ENCODE peak calls at places on chromosomes 12 and 14, in five cellular contexts. H is OCI-LY7; O is stimulated activated CD4-positive, alpha-beta T cell treated with anti-CD3 and anti-CD28 coated beads, Interleukin-12 subunit alpha, Interleukin-12 subunit beta, amount 100 ng/mL, for 48 hours; I is H7; B is IMR-90. K is an unnamed sample.

GRCh38 chr14:72605096-72605920 is 288.6 kb downstream of the DPF3 start:
- DNase-seq in H (no peak), O (no peak), I (no peak), B (no peak), K (no peak)

GRCh38 chr12:113070117-113070906 is 13.8 kb downstream of the DTX1 start:
- DNase-seq in H (peak; percentile 68), O (peak; percentile 26), I (no peak), B (no peak), K (no peak)

GRCh38 chr12:105672576-105672975 is 342.1 kb downstream of the C12orf75 start:
- DNase-seq in H (no peak), O (no peak), I (no peak), B (no peak), K (peak; percentile 43)

GRCh38 chr14:96192049-96192448 is 12.6 kb upstream of the BDKRB2 start:
- DNase-seq in H (no peak), O (no peak), I (no peak), B (no peak), K (no peak)

GRCh38 chr12:117819160-117819559 is 149.6 kb downstream of the KSR2 start:
- DNase-seq in H (no peak), O (no peak), I (no peak), B (no peak), K (no peak)

GRCh38 chr14:64292197-64292596 is 2.0 kb downstream of the ESR2 start:
- DNase-seq in H (no peak), O (no peak), I (no peak), B (no peak), K (no peak)

GRCh38 chr12:99985129-99985570 is 414 bp upstream of the ANKS1B start:
- DNase-seq in H (no peak), O (no peak), I (no peak), B (no peak), K (no peak)

GRCh38 chr14:100278702-100279101 is 27.5 kb downstream of the SLC25A29 start:
- DNase-seq in H (peak; percentile 45), O (no peak), I (no peak), B (peak; percentile 67), K (no peak)

GRCh38 chr12:70719672-70720420 is 82.6 kb upstream of the PTPRB start:
- DNase-seq in H (peak; percentile 45), O (no peak), I (peak; percentile 16), B (peak; percentile 36), K (peak; percentile 48)

GRCh38 chr14:105066285-105067071 is 1.2 kb upstream of the GPR132 start:
- DNase-seq in H (no peak), O (no peak), I (no peak), B (no peak), K (no peak)

GRCh38 chr12:92244036-92244435 is 98.4 kb upstream of the BTG1 start:
- DNase-seq in H (no peak), O (no peak), I (no peak), B (peak; percentile 6), K (no peak)

GRCh38 chr12:63078911-63079310 is 72.1 kb downstream of the AVPR1A start:
- DNase-seq in H (no peak), O (no peak), I (no peak), B (no peak), K (no peak)

GRCh38 chr12:11067514-11067913 is 5.4 kb upstream of the TAS2R46 start:
- DNase-seq in H (no peak), O (no peak), I (no peak), B (peak; percentile 10), K (no peak)

GRCh38 chr14:69685716-69686115 is 74.3 kb downstream of the SUSD6 start:
- DNase-seq in H (no peak), O (no peak), I (no peak), B (peak; percentile 58), K (no peak)

GRCh38 chr12:95480230-95480629 is 6.3 kb downstream of the METAP2 start:
- DNase-seq in H (no peak), O (no peak), I (no peak), B (peak; percentile 69), K (no peak)

GRCh38 chr14:96581902-96582640 is 79.9 kb downstream of the PAPOLA start:
- DNase-seq in H (no peak), O (no peak), I (peak; percentile 70), B (no peak), K (peak; percentile 16)

GRCh38 chr12:51335931-51336330 is 10.5 kb downstream of the CELA1 start:
- DNase-seq in H (no peak), O (no peak), I (no peak), B (no peak), K (no peak)

GRCh38 chr14:89504084-89504483 is 87.1 kb upstream of the FOXN3 start:
- DNase-seq in H (no peak), O (no peak), I (no peak), B (peak; percentile 63), K (no peak)

GRCh38 chr14:82595466-82595865 is 1061.8 kb upstream of the SEL1L start:
- DNase-seq in H (no peak), O (no peak), I (no peak), B (no peak), K (no peak)

GRCh38 chr14:75254901-75255300 is 23.7 kb upstream of the FOS start:
- DNase-seq in H (no peak), O (no peak), I (peak; percentile 49), B (no peak), K (no peak)

GRCh38 chr14:95229749-95230148 is 72.4 kb upstream of the DICER1 start:
- DNase-seq in H (peak; percentile 43), O (no peak), I (peak; percentile 61), B (no peak), K (no peak)

GRCh38 chr14:99412122-99413061 is 68.3 kb downstream of the SETD3 start:
- DNase-seq in H (no peak), O (peak; percentile 8), I (peak; percentile 74), B (peak; percentile 25), K (no peak)

GRCh38 chr12:106112094-106112822 is 26.5 kb downstream of the NUAK1 start:
- DNase-seq in H (no peak), O (no peak), I (no peak), B (peak; percentile 22), K (peak; percentile 34)

GRCh38 chr14:49972199-49972671 is 79.4 kb downstream of the ARF6 start:
- DNase-seq in H (peak; percentile 62), O (no peak), I (no peak), B (peak; percentile 74), K (no peak)

GRCh38 chr12:15788266-15789214 is 648 bp downstream of the EPS8 start:
- DNase-seq in H (no peak), O (no peak), I (peak; percentile 67), B (peak; percentile 45), K (no peak)